ENCODE peak calls at places on chromosomes 5 and 9, in four cellular contexts. B, D, Y and R are unnamed samples.

GRCh38 chr5:81162501-81162900 is 70.6 kb upstream of the CKMT2 start:
- DNase-seq in B (no peak), D (no peak), Y (no peak), R (no peak)

GRCh38 chr5:176844281-176844680 is 33.9 kb downstream of the UNC5A start:
- DNase-seq in B (no peak), D (no peak), Y (no peak), R (no peak)

GRCh38 chr5:116733995-116734716 is 159.5 kb upstream of the SEMA6A start:
- DNase-seq in B (no peak), D (no peak), Y (no peak), R (no peak)

GRCh38 chr5:154813736-154814135 is 36.7 kb downstream of the FAXDC2 start:
- DNase-seq in B (no peak), D (no peak), Y (no peak), R (no peak)

GRCh38 chr9:3662671-3663070 is 136.9 kb upstream of the RFX3 start:
- DNase-seq in B (no peak), D (no peak), Y (peak), R (no peak)

GRCh38 chr5:173757817-173758216 is 130.3 kb upstream of the CPEB4 start:
- DNase-seq in B (no peak), D (no peak), Y (no peak), R (no peak)

GRCh38 chr9:5185220-5185840 is at the start of gene INSL6:
- DNase-seq in B (no peak), D (no peak), Y (no peak), R (no peak)

GRCh38 chr9:134321957-134322741 is 4.1 kb upstream of the RXRA start:
- DNase-seq in B (no peak), D (peak), Y (no peak), R (peak)

GRCh38 chr5:145936401-145937131 is at the start of gene SH3RF2:
- DNase-seq in B (peak), D (peak), Y (peak), R (peak)

GRCh38 chr9:135328485-135329417 is 150.8 kb upstream of the PPP1R26 start:
- DNase-seq in B (peak), D (no peak), Y (no peak), R (no peak)

GRCh38 chr5:53246042-53246836 is 136.7 kb upstream of the MOCS2 start:
- DNase-seq in B (no peak), D (no peak), Y (peak), R (no peak)

GRCh38 chr5:181189363-181189961 is 15.5 kb downstream of the TRIM7 start:
- DNase-seq in B (peak), D (no peak), Y (peak), R (no peak)

GRCh38 chr5:38921174-38921573 is 75.4 kb downstream of the OSMR start:
- DNase-seq in B (no peak), D (no peak), Y (peak), R (no peak)

GRCh38 chr5:141915881-141916336 is 7.8 kb upstream of the DELE1 start:
- DNase-seq in B (no peak), D (no peak), Y (no peak), R (no peak)

GRCh38 chr9:73269430-73270101 is 117.9 kb downstream of the ANXA1 start:
- DNase-seq in B (no peak), D (no peak), Y (peak), R (no peak)

GRCh38 chr5:124001216-124001615 is 489.2 kb downstream of the CSNK1G3 start:
- DNase-seq in B (no peak), D (no peak), Y (no peak), R (no peak)

GRCh38 chr5:12615141-12615820 is 711.0 kb upstream of the CTNND2 start:
- DNase-seq in B (no peak), D (no peak), Y (no peak), R (no peak)

GRCh38 chr5:160187091-160187490 is 42.2 kb upstream of the FABP6 start:
- DNase-seq in B (no peak), D (no peak), Y (no peak), R (no peak)

GRCh38 chr5:143870871-143871632 is 59.1 kb downstream of the HMHB1 start:
- DNase-seq in B (no peak), D (no peak), Y (no peak), R (no peak)

GRCh38 chr9:136937186-136938001 is 7.1 kb downstream of the FBXW5 start:
- DNase-seq in B (no peak), D (no peak), Y (no peak), R (no peak)
- TF ChIP-seq CTCF in B (no peak), D (no peak), Y (no peak), R (no peak)

GRCh38 chr5:111061618-111062017 is 9.9 kb upstream of the TSLP start:
- DNase-seq in B (no peak), D (no peak), Y (no peak), R (no peak)

GRCh38 chr5:111066261-111066938 is 5.1 kb upstream of the TSLP start:
- DNase-seq in B (no peak), D (no peak), Y (peak), R (no peak)

GRCh38 chr5:111068208-111068607 is 3.3 kb upstream of the TSLP start:
- DNase-seq in B (no peak), D (no peak), Y (peak), R (no peak)

GRCh38 chr5:111060169-111060568 is 11.3 kb upstream of the TSLP start:
- DNase-seq in B (no peak), D (no peak), Y (no peak), R (no peak)

DNA sequence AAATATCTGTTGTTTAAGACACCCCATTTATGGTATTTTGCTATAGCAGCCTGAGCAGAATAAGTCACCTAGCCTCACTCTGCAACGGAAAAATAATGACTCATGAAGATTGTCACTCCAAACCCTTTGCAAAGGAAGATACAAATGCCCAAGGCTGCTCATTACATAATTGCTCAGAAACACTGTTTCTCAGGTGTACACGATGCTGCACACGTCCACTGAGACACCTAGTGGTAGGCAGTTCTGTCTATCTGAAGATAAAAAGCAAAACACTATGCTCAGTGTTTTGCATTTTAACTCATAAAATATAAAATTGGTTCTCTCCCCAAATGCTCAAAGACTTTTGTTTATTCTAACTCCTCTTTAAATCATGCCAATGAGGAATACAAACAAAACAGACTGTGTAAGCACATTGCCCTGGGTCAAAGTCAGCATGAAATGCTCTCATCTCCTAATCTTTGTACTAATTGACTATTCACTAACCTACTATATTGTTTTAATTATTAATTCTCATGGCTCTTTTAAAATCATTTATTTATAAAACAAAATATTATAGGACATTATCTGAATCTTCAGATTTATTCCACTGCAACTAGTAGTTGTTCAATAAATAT is 7.7 kb upstream of the TSLP start:
- DNase-seq in B (no peak), D (no peak), Y (peak), R (no peak)
- TF ChIP-seq CTCF in B (peak), D (peak), Y (peak), R (peak)

DNA sequence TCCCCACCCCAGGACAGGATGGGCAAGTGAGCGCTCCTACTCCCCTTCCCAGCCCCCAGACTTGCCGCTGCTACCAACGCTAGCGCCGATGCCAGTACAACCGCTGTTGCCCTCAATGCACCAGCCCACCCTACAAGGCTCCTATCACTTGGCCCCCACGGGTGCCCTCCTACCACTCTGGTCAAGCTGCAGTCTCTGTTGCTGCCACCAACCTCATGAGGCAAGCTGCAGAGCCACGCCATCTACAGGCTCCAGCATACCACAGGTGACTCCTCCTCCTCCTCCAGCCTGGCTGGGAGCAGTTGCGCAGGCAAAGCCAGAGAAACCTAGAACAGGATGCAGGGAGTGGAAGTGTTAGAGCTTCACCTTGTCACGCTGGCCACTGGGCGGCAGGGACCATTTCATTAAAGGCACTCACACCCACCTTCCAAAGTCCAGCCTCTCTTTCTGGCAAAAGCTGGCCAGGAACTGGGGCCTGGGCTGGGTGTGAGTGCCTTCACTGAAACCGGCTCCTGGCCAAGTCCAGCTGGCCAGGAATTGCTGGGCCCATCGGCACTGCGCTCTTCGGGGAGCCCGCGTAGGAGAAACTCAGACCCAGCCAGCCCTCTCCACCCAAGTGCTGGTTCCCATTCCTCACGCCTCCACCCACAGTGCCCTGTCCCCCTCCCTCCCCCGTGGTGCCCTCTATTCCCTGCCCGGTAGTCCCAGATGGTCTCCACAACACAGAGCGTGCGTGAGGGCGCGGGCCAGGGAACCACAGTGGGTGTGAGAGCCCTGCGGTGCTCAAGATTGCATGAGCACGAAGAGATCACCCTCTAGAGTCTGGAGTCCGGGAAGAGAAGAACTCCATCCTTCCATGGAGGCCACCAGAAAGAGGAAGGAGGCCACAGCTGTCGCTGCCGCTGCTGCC is 1.6 kb upstream of the PCAT7 start:
- DNase-seq in B (no peak), D (peak), Y (no peak), R (no peak)
- TF ChIP-seq CTCF in B (no peak), D (no peak), Y (no peak), R (peak)

GRCh38 chr5:42515504-42515903 is 92.3 kb downstream of the GHR start:
- DNase-seq in B (no peak), D (no peak), Y (no peak), R (no peak)

GRCh38 chr5:42517164-42517563 is 93.9 kb downstream of the GHR start:
- DNase-seq in B (no peak), D (no peak), Y (no peak), R (no peak)

GRCh38 chr5:42516282-42517042 is 93.2 kb downstream of the GHR start:
- DNase-seq in B (no peak), D (no peak), Y (no peak), R (no peak)

GRCh38 chr5:42513246-42513645 is 90.0 kb downstream of the GHR start:
- DNase-seq in B (no peak), D (no peak), Y (no peak), R (no peak)

GRCh38 chr5:42514759-42515158 is 91.5 kb downstream of the GHR start:
- DNase-seq in B (no peak), D (no peak), Y (no peak), R (no peak)
- TF ChIP-seq CTCF in B (no peak), D (no peak), Y (no peak), R (no peak)

GRCh38 chr5:10441992-10442435 is 335 bp downstream of the ROPN1L start:
- DNase-seq in B (no peak), D (no peak), Y (no peak), R (no peak)
- TF ChIP-seq CTCF in B (no peak), D (no peak), Y (no peak), R (no peak)

DNA sequence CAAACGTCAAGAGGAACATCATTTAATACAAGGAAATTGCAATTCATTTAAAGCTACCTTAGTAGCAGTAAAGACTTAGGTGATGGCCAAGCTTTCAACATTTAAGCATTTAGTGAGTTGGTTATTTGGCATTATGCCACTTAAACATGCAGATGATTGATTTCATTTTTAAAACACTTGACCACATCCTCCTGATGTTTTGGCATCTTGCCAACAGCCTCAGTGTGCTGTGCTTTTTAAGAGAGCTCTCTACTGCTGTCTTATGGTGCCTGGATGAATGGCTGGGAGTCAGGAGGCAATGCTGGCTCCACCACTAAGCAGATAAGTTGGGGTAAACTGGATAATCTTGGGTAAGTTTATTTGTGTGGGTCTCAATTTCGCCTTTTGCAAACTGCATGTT is 364.5 kb downstream of the MAN2A1 start:
- DNase-seq in B (no peak), D (peak), Y (peak), R (no peak)
- TF ChIP-seq CTCF in B (no peak), D (no peak), Y (peak), R (no peak)

GRCh38 chr9:124776952-124777645 is at the start of gene OLFML2A:
- DNase-seq in B (peak), D (no peak), Y (no peak), R (peak)
- TF ChIP-seq CTCF in B (peak), D (no peak), Y (peak), R (no peak)